ENCODE peak calls at places on chromosome 17, in seven cellular contexts. H, V, A, C, N, U and B are unnamed samples.
A peak's percentile ranks its signal among the peaks of the same experiment; 100 is the strongest.

GRCh38 chr17:28447396-28447760 is 26.1 kb upstream of the SLC13A2 start:
- DNase-seq in C (no peak), H (no peak), V (no peak), U (no peak), A (no peak), N (no peak), B (no peak)

GRCh38 chr17:17516941-17517720 is 20.9 kb upstream of the RASD1 start:
- DNase-seq in N (peak; percentile 11), A (no peak), V (no peak), U (no peak), C (no peak), H (no peak), B (no peak)

GRCh38 chr17:35046740-35047283 is 16.7 kb downstream of the RFFL start:
- DNase-seq in A (no peak), U (no peak), N (no peak), H (peak; percentile 24), V (peak; percentile 69), C (no peak), B (no peak)

GRCh38 chr17:5097101-5097834 is 14.4 kb downstream of the ZNF232 start:
- DNase-seq in U (no peak), H (no peak), A (peak; percentile 74), V (no peak), C (no peak), N (peak; percentile 66), B (no peak)

GRCh38 chr17:33927732-33928133 is 327.4 kb upstream of the CCL2 start:
- DNase-seq in C (no peak), U (no peak), A (no peak), N (no peak), H (no peak), V (peak; percentile 74), B (no peak)

GRCh38 chr17:59371426-59372099 is 40.1 kb downstream of the YPEL2 start:
- DNase-seq in A (no peak), N (peak; percentile 53), V (no peak), U (no peak), H (no peak), C (no peak), B (no peak)

GRCh38 chr17:32277284-32277683 is 11.7 kb downstream of the RHBDL3 start:
- DNase-seq in A (no peak), N (no peak), V (no peak), U (no peak), H (no peak), C (no peak), B (no peak)

GRCh38 chr17:42067371-42068180 is 17.2 kb upstream of the C17orf113 start:
- DNase-seq in A (peak; percentile 72), U (peak; percentile 67), V (peak; percentile 28), C (no peak), N (peak; percentile 65), H (peak; percentile 52), B (peak; percentile 53)

GRCh38 chr17:34337701-34338100 is 18.5 kb downstream of the CCL8 start:
- DNase-seq in V (no peak), H (no peak), C (no peak), U (no peak), A (no peak), N (no peak), B (no peak)

GRCh38 chr17:58344047-58344790 is 7.8 kb downstream of the SUPT4H1 start:
- DNase-seq in H (no peak), U (no peak), V (no peak), C (no peak), A (no peak), N (no peak), B (peak; percentile 77)

DNA sequence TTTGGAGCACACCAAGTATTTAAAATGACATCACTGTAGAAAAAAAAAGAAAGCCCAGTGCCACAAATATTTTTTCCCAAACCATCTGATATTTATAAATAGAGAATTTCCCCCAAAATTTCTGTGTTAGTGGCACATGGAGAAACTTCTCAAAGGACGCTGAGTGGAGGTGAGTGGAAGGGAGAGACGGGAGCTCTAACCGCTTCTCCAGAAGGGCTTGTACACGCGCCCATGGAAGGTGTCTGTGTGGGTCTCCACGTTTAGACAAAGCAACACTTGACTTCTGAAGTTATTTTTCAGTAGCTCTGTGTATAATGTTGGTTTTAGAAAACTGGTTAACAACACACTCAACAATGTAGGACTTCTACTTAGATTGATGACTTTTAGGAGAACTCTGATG is 1.0 kb downstream of the MYOCD start:
- DNase-seq in A (no peak), N (no peak), C (no peak), U (no peak), V (no peak), H (no peak), B (no peak)
- H3K4me3 ChIP-seq in A (no peak overlapping the region), N (no peak overlapping the region), C (peak overlapping the region; percentile 77), U (no peak overlapping the region), V (no peak overlapping the region), H (no peak overlapping the region), B (no peak overlapping the region)

DNA sequence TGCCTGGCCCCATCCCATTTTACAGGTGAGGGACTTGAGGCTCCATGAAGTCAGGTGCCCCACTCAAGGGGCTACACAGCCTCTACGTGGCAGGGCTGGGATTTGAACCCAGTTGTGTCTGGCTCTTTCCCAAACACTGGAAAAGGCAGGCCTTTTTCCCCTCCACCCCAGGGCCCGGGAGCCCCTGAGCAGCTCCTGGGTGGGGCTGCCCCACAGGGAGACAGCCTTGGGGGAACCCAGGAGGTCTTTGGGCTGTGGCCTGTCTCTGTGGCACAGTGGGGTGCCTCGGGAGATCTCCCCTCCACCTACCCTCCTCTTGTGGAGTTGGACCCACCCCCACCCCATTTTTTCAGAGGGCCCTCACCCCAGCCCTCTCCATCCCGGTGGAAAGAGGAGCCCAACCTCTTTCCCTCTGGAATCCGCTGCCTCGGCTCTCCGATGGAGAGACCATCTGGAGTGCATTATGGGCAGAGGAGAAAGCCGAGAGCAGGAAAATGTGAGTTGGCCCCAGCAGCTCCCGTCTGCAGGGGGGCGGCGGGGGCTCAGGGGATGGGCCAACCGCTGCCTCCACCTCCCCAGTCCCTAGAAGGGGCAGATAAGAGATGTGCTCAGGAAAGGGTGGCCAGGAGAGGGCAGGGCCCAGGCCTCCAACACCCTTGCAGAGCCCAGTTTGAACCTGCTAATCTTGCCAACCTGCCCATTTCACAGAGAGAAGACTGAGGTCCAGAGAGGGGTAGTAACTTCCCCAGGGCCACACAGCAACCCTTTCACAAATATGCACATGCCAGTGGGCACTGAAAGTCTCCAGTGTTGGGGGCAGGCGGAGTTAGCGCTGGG is 15.4 kb upstream of the TMEM92 start:
- DNase-seq in N (no peak), C (no peak), U (no peak), V (no peak), A (no peak), H (no peak), B (no peak)
- H3K27me3 ChIP-seq in N (no peaks in the 10 kb centered on the region), C (no peaks in the 10 kb centered on the region), U (no peaks in the 10 kb centered on the region), V (peaks cover 13% of the 10 kb centered on the region), A (peaks cover 5% of the 10 kb centered on the region), H (peaks cover 7% of the 10 kb centered on the region), B (no peaks in the 10 kb centered on the region)

DNA sequence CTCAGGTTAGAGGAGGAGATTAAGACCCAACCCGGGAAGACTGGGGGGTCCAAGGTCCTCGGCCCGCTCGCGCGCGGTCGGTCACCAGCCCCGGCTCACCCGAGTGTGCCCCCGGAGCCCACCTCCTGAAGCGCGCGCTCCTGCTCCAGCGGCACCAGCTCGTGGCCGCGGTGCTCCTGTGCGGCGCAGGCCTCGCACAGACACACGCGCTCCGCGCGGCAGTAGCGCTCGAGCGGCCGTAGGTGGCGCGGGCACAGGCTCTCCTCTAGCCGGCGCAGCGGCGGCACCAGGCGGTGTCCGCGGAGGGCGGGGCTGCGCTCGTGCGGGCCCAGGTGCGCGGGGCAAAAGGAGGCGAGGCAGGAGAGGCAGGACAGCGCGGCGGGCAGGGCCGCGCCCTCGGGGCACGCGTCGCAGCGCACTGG is 618 bp downstream of the TRIM47 start:
- DNase-seq in N (peak; percentile 84), C (no peak), V (peak; percentile 56), H (peak; percentile 74), A (peak; percentile 86), U (peak; percentile 76), B (no peak)
- TF ChIP-seq CTCF in N (peak; percentile 74), C (peak; percentile 49), V (peak; percentile 74), H (no peak), A (peak; percentile 49), U (peak; percentile 36), B (peak; percentile 23)

GRCh38 chr17:39852239-39852638 is 11.9 kb downstream of the IKZF3 start:
- DNase-seq in C (no peak), A (no peak), U (no peak), H (no peak), N (no peak), V (no peak), B (no peak)

GRCh38 chr17:39846205-39846604 is 17.9 kb downstream of the IKZF3 start:
- DNase-seq in U (no peak), C (no peak), V (no peak), A (no peak), N (no peak), H (no peak), B (no peak)

GRCh38 chr17:39845052-39845976 is 18.8 kb downstream of the IKZF3 start:
- DNase-seq in A (no peak), U (no peak), V (peak; percentile 4), N (no peak), H (no peak), C (no peak), B (no peak)

GRCh38 chr17:39848600-39848999 is 15.5 kb downstream of the IKZF3 start:
- DNase-seq in H (no peak), V (no peak), C (no peak), N (no peak), U (no peak), A (no peak), B (no peak)
- H3K4me3 ChIP-seq in H (no peak overlapping the region), V (no peak overlapping the region), C (no peak overlapping the region), N (no peak overlapping the region), U (no peak overlapping the region), A (no peak overlapping the region), B (no peak overlapping the region)